ENCODE peak calls at places on chromosomes 1 and 21, in seven cellular contexts. M, R, V, A, J, L and K are unnamed samples.
A peak's percentile ranks its signal among the peaks of the same experiment; 100 is the strongest.

GRCh38 chr1:226678251-226678650 is 60.8 kb downstream of the ITPKB start:
- DNase-seq in A (no peak), L (no peak), M (no peak), R (no peak), J (no peak), V (no peak), K (no peak)

GRCh38 chr1:38076038-38076437 is 29.4 kb upstream of the POU3F1 start:
- DNase-seq in R (no peak), M (peak; percentile 40), V (no peak), A (peak; percentile 53), L (no peak), J (peak; percentile 93), K (peak; percentile 72)

GRCh38 chr21:16241021-16241420 is 511.2 kb downstream of the USP25 start:
- DNase-seq in J (no peak), A (peak; percentile 9), V (no peak), M (no peak), R (no peak), L (no peak), K (peak; percentile 51)

GRCh38 chr1:168304865-168305264 is 24.2 kb downstream of the TBX19 start:
- DNase-seq in M (no peak), V (no peak), L (no peak), R (no peak), A (no peak), J (no peak), K (no peak)

GRCh38 chr1:245978915-245979314 is 528.2 kb downstream of the SMYD3 start:
- DNase-seq in V (peak; percentile 59), M (no peak), A (peak; percentile 42), L (no peak), R (no peak), J (no peak), K (peak; percentile 72)

GRCh38 chr1:189859385-189859977 is 618.2 kb downstream of the BRINP3 start:
- DNase-seq in M (no peak), J (peak; percentile 81), R (no peak), L (no peak), V (no peak), A (peak; percentile 26), K (no peak)

GRCh38 chr1:93633313-93633712 is 48.3 kb downstream of the BCAR3 start:
- DNase-seq in R (no peak), V (no peak), A (no peak), M (no peak), L (no peak), J (no peak), K (no peak)

GRCh38 chr21:27094182-27094948 is 127.5 kb upstream of the ADAMTS5 start:
- DNase-seq in L (no peak), A (peak; percentile 47), M (no peak), J (no peak), V (no peak), R (no peak), K (no peak)

GRCh38 chr1:183806650-183807049 is 1.7 kb downstream of the RGL1 start:
- DNase-seq in R (no peak), M (no peak), L (no peak), A (no peak), V (no peak), J (no peak), K (no peak)

GRCh38 chr1:89023026-89023425 is 360 bp upstream of the GBP3 start:
- DNase-seq in L (no peak), V (no peak), M (no peak), R (no peak), A (no peak), J (no peak), K (peak; percentile 63)

GRCh38 chr1:205930698-205931330 is 12.4 kb downstream of the SLC26A9 start:
- DNase-seq in L (no peak), J (no peak), A (peak; percentile 84), R (no peak), M (no peak), V (no peak), K (peak; percentile 76)

GRCh38 chr1:176996455-176997090 is 167.9 kb downstream of the ASTN1 start:
- DNase-seq in J (peak; percentile 75), R (no peak), M (no peak), V (peak; percentile 40), A (peak; percentile 52), L (no peak), K (no peak)
- H3K4me3 ChIP-seq in J (no peak overlapping the region), R (no peak overlapping the region), M (no peak overlapping the region), V (no peak overlapping the region), A (no peak overlapping the region), L (no peak overlapping the region), K (no peak overlapping the region)

DNA sequence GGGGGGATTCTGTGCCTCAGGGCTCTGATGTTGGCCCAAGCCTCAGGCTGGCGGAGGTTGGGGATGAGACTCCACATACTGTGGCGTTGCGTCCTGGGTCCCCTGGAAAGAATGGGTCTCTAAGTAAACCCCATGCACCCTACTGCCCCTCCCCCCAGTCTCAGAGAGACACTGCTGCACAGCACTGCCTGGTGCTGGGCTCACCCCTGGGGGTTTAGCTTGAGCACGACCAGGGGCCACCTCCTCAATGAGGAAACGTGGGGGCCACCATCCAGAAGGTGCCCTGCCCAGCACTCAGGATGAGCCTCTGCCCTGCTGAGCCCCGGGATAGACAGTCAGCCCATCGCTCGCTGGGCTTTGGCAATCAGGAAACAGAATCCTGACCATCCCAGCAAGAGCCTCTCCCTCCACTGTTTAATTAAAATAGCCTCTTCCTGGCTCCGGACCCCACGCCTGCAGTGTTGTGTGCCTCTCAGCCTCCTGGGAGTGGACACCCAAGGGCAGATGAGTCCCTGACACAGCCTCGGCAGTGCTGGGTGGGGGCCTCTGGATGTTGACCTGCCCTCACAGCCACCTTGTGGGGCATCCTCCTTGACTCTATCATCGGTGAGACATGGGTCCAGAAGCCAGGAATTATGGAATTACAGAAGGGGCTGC is 3.5 kb upstream of the KRTAP10-4 start:
- DNase-seq in A (no peak), R (peak; percentile 15), V (no peak), J (no peak), L (no peak), M (no peak), K (no peak)
- H3K27me3 ChIP-seq in A (no peaks in the 10 kb centered on the region), R (no peaks in the 10 kb centered on the region), V (no peaks in the 10 kb centered on the region), J (no peaks in the 10 kb centered on the region), L (no peaks in the 10 kb centered on the region), M (peaks cover 5% of the 10 kb centered on the region), K (peaks cover 14% of the 10 kb centered on the region)

GRCh38 chr21:37371041-37371397 is 4.4 kb downstream of the DYRK1A start:
- DNase-seq in R (no peak), M (no peak), V (no peak), J (no peak), L (no peak), A (no peak), K (no peak)

GRCh38 chr21:37375866-37376574 is 9.4 kb downstream of the DYRK1A start:
- DNase-seq in R (no peak), V (no peak), M (no peak), L (no peak), J (no peak), A (no peak), K (no peak)

GRCh38 chr21:37372127-37372731 is 5.7 kb downstream of the DYRK1A start:
- DNase-seq in R (no peak), J (no peak), L (no peak), A (no peak), M (no peak), V (no peak), K (no peak)

GRCh38 chr21:37374026-37374425 is 7.5 kb downstream of the DYRK1A start:
- DNase-seq in M (peak; percentile 59), R (no peak), A (peak; percentile 52), J (no peak), V (peak; percentile 50), L (no peak), K (no peak)

GRCh38 chr21:37373539-37373938 is 7.0 kb downstream of the DYRK1A start:
- DNase-seq in V (peak; percentile 10), A (no peak), R (no peak), L (no peak), M (no peak), J (no peak), K (no peak)
- H3K4me3 ChIP-seq in V (no peak overlapping the region), A (no peak overlapping the region), R (no peak overlapping the region), L (no peak overlapping the region), M (no peak overlapping the region), J (no peak overlapping the region), K (no peak overlapping the region)

GRCh38 chr1:198648584-198648983 is 9.7 kb downstream of the PTPRC start:
- DNase-seq in A (no peak), M (no peak), J (no peak), V (no peak), R (no peak), L (no peak), K (no peak)
- H3K27me3 ChIP-seq in A (no peaks in the 10 kb centered on the region), M (no peaks in the 10 kb centered on the region), J (no peaks in the 10 kb centered on the region), V (no peaks in the 10 kb centered on the region), R (no peaks in the 10 kb centered on the region), L (no peaks in the 10 kb centered on the region), K (no peaks in the 10 kb centered on the region)

GRCh38 chr1:151061704-151062103 is 1.5 kb downstream of the MLLT11 start:
- DNase-seq in M (no peak), J (no peak), R (no peak), A (no peak), V (no peak), L (no peak), K (no peak)
- H3K4me3 ChIP-seq in M (no peak overlapping the region), J (peak overlapping the region; percentile 89), R (no peak overlapping the region), A (peak overlapping the region; percentile 79), V (peak overlapping the region; percentile 93), L (no peak overlapping the region), K (peak overlapping the region; percentile 38)

GRCh38 chr1:174606471-174606870 is 158.7 kb downstream of the GPR52 start:
- DNase-seq in V (no peak), R (no peak), J (no peak), M (no peak), A (no peak), L (no peak), K (no peak)
- H3K27me3 ChIP-seq in V (no peaks in the 10 kb centered on the region), R (no peaks in the 10 kb centered on the region), J (no peaks in the 10 kb centered on the region), M (no peaks in the 10 kb centered on the region), A (no peaks in the 10 kb centered on the region), L (no peaks in the 10 kb centered on the region), K (no peaks in the 10 kb centered on the region)

GRCh38 chr1:8014381-8014988 is 11.6 kb downstream of the ERRFI1 start:
- DNase-seq in V (no peak), L (no peak), J (no peak), A (no peak), R (no peak), M (no peak), K (no peak)

GRCh38 chr1:8016244-8017241 is 9.6 kb downstream of the ERRFI1 start:
- DNase-seq in A (peak; percentile 41), V (no peak), J (no peak), R (no peak), L (no peak), M (no peak), K (no peak)

GRCh38 chr1:8013800-8014199 is 12.3 kb downstream of the ERRFI1 start:
- DNase-seq in M (no peak), L (no peak), J (no peak), R (no peak), A (no peak), V (no peak), K (no peak)

GRCh38 chr1:8015809-8016165 is 10.3 kb downstream of the ERRFI1 start:
- DNase-seq in R (no peak), M (no peak), L (no peak), J (no peak), A (peak; percentile 85), V (no peak), K (peak; percentile 60)

GRCh38 chr1:8015036-8015808 is 10.9 kb downstream of the ERRFI1 start:
- DNase-seq in L (no peak), A (peak; percentile 90), M (peak; percentile 83), J (peak; percentile 68), V (peak; percentile 81), R (no peak), K (peak; percentile 79)
- H3K4me3 ChIP-seq in L (no peak overlapping the region), A (no peak overlapping the region), M (no peak overlapping the region), J (no peak overlapping the region), V (no peak overlapping the region), R (no peak overlapping the region), K (no peak overlapping the region)